ENCODE peak calls at places on chromosomes 1 and 21, in five cellular contexts. E, O, B, Y and S are unnamed samples.

GRCh38 chr1:28966617-28967016 is 52.2 kb downstream of the EPB41 start:
- DNase-seq in E (no peak), O (no peak), B (no peak), Y (no peak), S (no peak)

GRCh38 chr1:17259233-17259873 is 10.5 kb downstream of the PADI3 start:
- DNase-seq in E (peak; percentile 66), O (no peak), B (no peak), Y (no peak), S (peak; percentile 30)

GRCh38 chr1:155518484-155518883 is 44.1 kb downstream of the ASH1L start:
- DNase-seq in E (peak; percentile 12), O (no peak), B (no peak), Y (no peak), S (no peak)

GRCh38 chr1:22139817-22140216 is 3.1 kb downstream of the WNT4 start:
- DNase-seq in E (no peak), O (no peak), B (no peak), Y (no peak), S (no peak)

GRCh38 chr1:9448132-9449105 is 90.8 kb upstream of the SLC25A33 start:
- DNase-seq in E (peak; percentile 59), O (no peak), B (no peak), Y (no peak), S (no peak)

GRCh38 chr1:2132222-2133038 is 62.1 kb downstream of the FAAP20 start:
- DNase-seq in E (peak; percentile 75), O (no peak), B (no peak), Y (no peak), S (peak; percentile 80)

GRCh38 chr1:55071477-55071876 is 32.1 kb downstream of the PCSK9 start:
- DNase-seq in E (peak; percentile 47), O (no peak), B (no peak), Y (peak; percentile 58), S (peak; percentile 59)

GRCh38 chr1:115454835-115455511 is 116.9 kb upstream of the NGF start:
- DNase-seq in E (peak; percentile 22), O (no peak), B (no peak), Y (no peak), S (peak; percentile 53)

GRCh38 chr1:180837025-180837424 is 75.7 kb upstream of the KIAA1614 start:
- DNase-seq in E (peak; percentile 64), O (no peak), B (no peak), Y (no peak), S (no peak)

GRCh38 chr1:44947060-44947773 is 39.2 kb downstream of the EIF2B3 start:
- DNase-seq in E (peak; percentile 88), O (peak; percentile 55), B (no peak), Y (no peak), S (peak; percentile 62)

GRCh38 chr1:114703242-114703641 is 7.9 kb upstream of the AMPD1 start:
- DNase-seq in E (no peak), O (no peak), B (peak; percentile 58), Y (no peak), S (no peak)

GRCh38 chr1:2314803-2315710 is 76.3 kb downstream of the MORN1 start:
- DNase-seq in E (peak; percentile 64), O (no peak), B (peak; percentile 28), Y (peak; percentile 68), S (no peak)

GRCh38 chr21:34874689-34875513 is 174.2 kb downstream of the RUNX1 start:
- DNase-seq in E (no peak), O (no peak), B (peak; percentile 58), Y (no peak), S (no peak)

GRCh38 chr1:213284626-213285025 is 233.6 kb downstream of the RPS6KC1 start:
- DNase-seq in E (peak; percentile 64), O (peak; percentile 18), B (no peak), Y (no peak), S (peak; percentile 54)

GRCh38 chr1:244050835-244051444 is at the start of gene ZBTB18:
- DNase-seq in E (peak; percentile 79), O (no peak), B (no peak), Y (no peak), S (peak; percentile 30)

GRCh38 chr1:52127181-52128175 is 14.4 kb upstream of the ZFYVE9 start:
- DNase-seq in E (peak; percentile 55), O (no peak), B (peak; percentile 50), Y (peak; percentile 48), S (peak; percentile 45)

GRCh38 chr1:67308136-67308535 is 463 bp downstream of the IL12RB2 start:
- DNase-seq in E (no peak), O (no peak), B (no peak), Y (no peak), S (no peak)

GRCh38 chr1:13597166-13597565 is 13.5 kb downstream of the PDPN start:
- DNase-seq in E (no peak), O (no peak), B (no peak), Y (no peak), S (no peak)

GRCh38 chr21:27802816-27803475 is 836.1 kb upstream of the ADAMTS5 start:
- DNase-seq in E (no peak), O (no peak), B (peak; percentile 57), Y (peak; percentile 43), S (peak; percentile 34)

GRCh38 chr1:3530086-3530930 is 75.8 kb downstream of the ARHGEF16 start:
- DNase-seq in E (no peak), O (no peak), B (no peak), Y (peak; percentile 40), S (no peak)

GRCh38 chr1:35988237-35988636 is 57.3 kb downstream of the AGO3 start:
- DNase-seq in E (no peak), O (no peak), B (peak; percentile 41), Y (no peak), S (no peak)

GRCh38 chr21:32844653-32845443 is 73.3 kb upstream of the PAXBP1 start:
- DNase-seq in E (peak; percentile 71), O (peak; percentile 50), B (no peak), Y (no peak), S (peak; percentile 72)

GRCh38 chr1:11806307-11806936 is 431 bp downstream of the CLCN6 start:
- DNase-seq in E (peak; percentile 24), O (no peak), B (peak; percentile 25), Y (no peak), S (peak; percentile 49)

GRCh38 chr1:16250547-16251251 is 13.7 kb upstream of the CPLANE2 start:
- DNase-seq in E (peak; percentile 74), O (peak; percentile 42), B (no peak), Y (no peak), S (peak; percentile 49)

GRCh38 chr1:35443768-35444518 is 113.3 kb downstream of the KIAA0319L start:
- DNase-seq in E (no peak), O (no peak), B (no peak), Y (no peak), S (no peak)

GRCh38 chr1:35931424-35932157 is 686 bp downstream of the AGO3 start:
- DNase-seq in E (peak; percentile 8), O (no peak), B (no peak), Y (no peak), S (no peak)

GRCh38 chr21:33383056-33383888 is 19.9 kb upstream of the IFNGR2 start:
- DNase-seq in E (peak; percentile 83), O (no peak), B (peak; percentile 98), Y (peak; percentile 53), S (peak; percentile 52)

GRCh38 chr1:115491303-115492018 is 150.3 kb upstream of the VANGL1 start:
- DNase-seq in E (no peak), O (no peak), B (no peak), Y (no peak), S (no peak)

GRCh38 chr1:67618285-67619018 is 66.5 kb upstream of the GADD45A start:
- DNase-seq in E (peak; percentile 95), O (peak; percentile 73), B (no peak), Y (no peak), S (peak; percentile 74)

GRCh38 chr21:36892201-36892600 is 74.3 kb downstream of the HLCS start:
- DNase-seq in E (no peak), O (no peak), B (no peak), Y (no peak), S (no peak)

GRCh38 chr1:169624122-169624521 is 5.8 kb downstream of the SELP start:
- DNase-seq in E (no peak), O (no peak), B (no peak), Y (no peak), S (no peak)

GRCh38 chr1:20719871-20720620 is 2.2 kb upstream of the KIF17 start:
- DNase-seq in E (no peak), O (no peak), B (no peak), Y (no peak), S (no peak)

GRCh38 chr1:181767001-181767708 is 283.8 kb downstream of the CACNA1E start:
- DNase-seq in E (no peak), O (no peak), B (no peak), Y (no peak), S (no peak)

DNA sequence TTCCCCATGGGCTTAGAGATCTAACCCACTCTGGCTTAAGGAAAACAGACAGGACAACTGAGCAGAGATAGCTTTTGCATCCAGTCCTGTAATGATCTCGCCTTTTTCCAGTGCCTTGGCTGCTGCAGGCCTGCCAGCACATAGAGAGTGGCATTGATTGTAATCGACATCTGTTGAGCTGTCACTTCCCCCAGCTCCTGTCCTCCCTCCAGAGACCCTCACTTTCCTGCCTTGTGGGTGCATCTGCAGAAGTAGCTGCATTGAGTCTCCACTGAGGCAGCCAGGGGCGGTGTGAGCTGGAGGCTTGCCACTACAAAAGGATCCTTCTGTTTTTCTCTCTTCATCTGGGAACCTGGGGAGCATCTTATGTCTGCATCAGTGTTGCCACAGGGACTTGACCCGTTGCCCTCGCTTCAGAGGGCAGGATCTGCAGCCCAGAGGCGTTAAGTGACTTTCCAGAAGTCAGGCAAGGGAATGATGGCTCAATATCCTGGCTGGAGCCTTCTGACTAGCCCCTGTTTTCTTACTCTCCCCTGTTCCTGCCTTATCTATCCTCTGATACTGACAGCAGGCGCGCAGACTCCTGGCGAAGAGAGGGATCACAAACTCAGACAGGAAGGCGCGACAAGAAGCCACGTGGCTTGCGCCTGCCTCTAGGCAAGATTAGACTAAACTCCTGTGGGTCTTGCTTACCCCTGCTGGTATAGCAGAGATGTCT is 13.2 kb upstream of the FMOD start:
- DNase-seq in E (no peak), O (no peak), B (no peak), Y (peak; percentile 22), S (no peak)
- TF ChIP-seq CTCF in E (no peak), O (no peak), B (no peak), Y (no peak), S (no peak)

GRCh38 chr1:204366759-204367158 is 7.0 kb upstream of the PLEKHA6 start:
- DNase-seq in E (no peak), O (no peak), B (peak; percentile 15), Y (peak; percentile 64), S (no peak)
- TF ChIP-seq CTCF in E (peak; percentile 50), O (peak; percentile 53), B (peak; percentile 39), Y (peak; percentile 61), S (peak; percentile 77)

GRCh38 chr1:53137729-53138128 is 4.7 kb downstream of the SLC1A7 start:
- DNase-seq in E (no peak), O (no peak), B (no peak), Y (no peak), S (no peak)
- TF ChIP-seq CTCF in E (no peak), O (no peak), B (no peak), Y (no peak), S (peak; percentile 39)

DNA sequence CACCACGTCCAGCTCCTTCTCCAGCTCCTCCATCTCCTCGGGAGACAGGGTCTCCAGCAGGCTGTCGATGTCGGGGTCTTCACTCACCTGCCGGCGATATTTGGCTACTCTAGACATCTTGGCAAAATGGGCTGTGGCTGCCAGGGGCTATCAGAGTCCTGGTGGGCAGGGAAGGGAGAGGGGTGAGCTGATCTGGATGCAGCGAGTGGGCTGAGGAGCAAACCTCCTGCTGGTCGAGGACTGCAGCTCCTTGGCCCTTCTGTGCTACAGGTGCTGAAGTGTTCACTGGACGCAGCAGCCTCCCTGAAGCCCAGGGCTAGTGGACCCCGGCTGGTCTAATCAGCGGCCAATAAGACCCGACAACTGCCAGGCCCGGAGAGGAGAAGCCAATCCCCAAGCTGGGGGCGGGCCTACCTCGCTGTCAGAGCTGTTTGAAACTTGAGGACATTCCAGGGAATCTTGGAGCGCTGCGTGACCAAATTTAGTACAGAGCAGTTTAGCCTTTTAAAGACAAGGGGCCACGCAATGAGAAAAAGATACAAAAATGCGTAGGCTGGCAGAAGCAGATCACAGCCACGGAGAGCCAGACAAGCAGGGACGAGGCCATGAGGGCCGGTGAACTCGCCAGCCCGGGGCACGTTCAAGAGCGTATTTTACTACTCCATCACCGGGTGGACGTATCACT is at the start of gene LMOD1:
- DNase-seq in E (peak; percentile 98), O (peak; percentile 79), B (no peak), Y (peak; percentile 86), S (peak; percentile 93)
- TF ChIP-seq CTCF in E (no peak), O (peak; percentile 9), B (no peak), Y (no peak), S (peak; percentile 21)